ENCODE peak calls at places on chromosomes 12 and 14, in four cellular contexts. Q is transverse colon, S is breast epithelium, I is lower leg skin. Y is an unnamed sample.

GRCh38 chr12:75334384-75335030 is at the start of gene GLIPR1L1:
- DNase-seq in Q (peak), S (peak), I (peak), Y (peak)

GRCh38 chr14:72517736-72518135 is 376.2 kb downstream of the DPF3 start:
- DNase-seq in Q (no peak), S (no peak), I (no peak), Y (no peak)

GRCh38 chr12:49200882-49201594 is 12.2 kb upstream of the TUBA1A start:
- DNase-seq in Q (no peak), S (no peak), I (no peak), Y (peak)

GRCh38 chr12:128940090-128940888 is 87.0 kb downstream of the GLT1D1 start:
- DNase-seq in Q (no peak), S (no peak), I (peak), Y (no peak)

GRCh38 chr12:94025730-94026129 is 122.6 kb upstream of the PLXNC1 start:
- DNase-seq in Q (no peak), S (no peak), I (no peak), Y (no peak)

GRCh38 chr14:34853041-34853440 is 22.1 kb downstream of the BAZ1A start:
- DNase-seq in Q (no peak), S (no peak), I (no peak), Y (no peak)

GRCh38 chr14:104937161-104937560 is 12.5 kb downstream of the PLD4 start:
- DNase-seq in Q (no peak), S (no peak), I (no peak), Y (no peak)

GRCh38 chr14:88551936-88552565 is 2.8 kb downstream of the PTPN21 start:
- DNase-seq in Q (no peak), S (no peak), I (no peak), Y (no peak)

GRCh38 chr12:68247785-68248184 is 5.6 kb downstream of the IL22 start:
- DNase-seq in Q (no peak), S (no peak), I (no peak), Y (no peak)

GRCh38 chr14:80434574-80435321 is 223.4 kb upstream of the DIO2 start:
- DNase-seq in Q (no peak), S (no peak), I (no peak), Y (no peak)

GRCh38 chr12:5655120-5655519 is 223.2 kb downstream of the NTF3 start:
- DNase-seq in Q (no peak), S (no peak), I (no peak), Y (no peak)

GRCh38 chr12:113276946-113277500 is 55.8 kb downstream of the TPCN1 start:
- DNase-seq in Q (no peak), S (no peak), I (no peak), Y (no peak)

GRCh38 chr12:16323010-16323409 is 24.4 kb upstream of the MGST1 start:
- DNase-seq in Q (no peak), S (no peak), I (no peak), Y (no peak)

GRCh38 chr14:96538663-96539317 is 36.6 kb downstream of the PAPOLA start:
- DNase-seq in Q (no peak), S (no peak), I (no peak), Y (no peak)

GRCh38 chr14:90871605-90872233 is 55.5 kb upstream of the TTC7B start:
- DNase-seq in Q (no peak), S (no peak), I (no peak), Y (no peak)

GRCh38 chr12:123726244-123726643 is 14.1 kb downstream of the ATP6V0A2 start:
- DNase-seq in Q (no peak), S (no peak), I (no peak), Y (no peak)

GRCh38 chr14:99478133-99478532 is 2.5 kb downstream of the SETD3 start:
- DNase-seq in Q (no peak), S (no peak), I (no peak), Y (no peak)

GRCh38 chr12:74620932-74621331 is 83.3 kb downstream of the ATXN7L3B start:
- DNase-seq in Q (no peak), S (no peak), I (no peak), Y (no peak)

GRCh38 chr12:31752450-31752849 is 23.6 kb upstream of the AMN1 start:
- DNase-seq in Q (no peak), S (no peak), I (no peak), Y (no peak)

GRCh38 chr12:27547592-27547991 is 23.6 kb downstream of the PPFIBP1 start:
- DNase-seq in Q (no peak), S (no peak), I (no peak), Y (no peak)

GRCh38 chr12:39236994-39237393 is 205.9 kb downstream of the KIF21A start:
- DNase-seq in Q (no peak), S (no peak), I (no peak), Y (no peak)

GRCh38 chr12:84161296-84161695 is 751.3 kb downstream of the SLC6A15 start:
- DNase-seq in Q (no peak), S (no peak), I (no peak), Y (no peak)

GRCh38 chr12:126389215-126389841 is 1324.1 kb downstream of the AACS start:
- DNase-seq in Q (peak), S (no peak), I (no peak), Y (no peak)

GRCh38 chr12:28998662-28999120 is 150.4 kb upstream of the FAR2 start:
- DNase-seq in Q (no peak), S (no peak), I (no peak), Y (no peak)

GRCh38 chr14:100317897-100318808 is 5.0 kb upstream of the SLC25A47 start:
- DNase-seq in Q (peak), S (peak), I (peak), Y (no peak)

GRCh38 chr12:127191124-127191523 is 1075.8 kb upstream of the TMEM132C start:
- DNase-seq in Q (no peak), S (no peak), I (no peak), Y (no peak)

GRCh38 chr12:65269603-65270002 is 8.9 kb upstream of the MSRB3 start:
- DNase-seq in Q (no peak), S (no peak), I (no peak), Y (no peak)

GRCh38 chr12:108806350-108806749 is 51.0 kb downstream of the SSH1 start:
- DNase-seq in Q (no peak), S (no peak), I (no peak), Y (no peak)

GRCh38 chr12:92560713-92561542 is 141.9 kb upstream of the PLEKHG7 start:
- DNase-seq in Q (no peak), S (no peak), I (no peak), Y (no peak)

GRCh38 chr12:102461501-102461900 is 18.9 kb downstream of the IGF1 start:
- DNase-seq in Q (no peak), S (no peak), I (no peak), Y (no peak)

GRCh38 chr12:42935756-42936155 is 346.2 kb upstream of the PRICKLE1 start:
- DNase-seq in Q (no peak), S (no peak), I (no peak), Y (no peak)

GRCh38 chr14:53032161-53032803 is 81.4 kb upstream of the FERMT2 start:
- DNase-seq in Q (no peak), S (no peak), I (no peak), Y (no peak)

GRCh38 chr14:75274899-75275569 is 3.6 kb upstream of the FOS start:
- DNase-seq in Q (peak), S (no peak), I (peak), Y (peak)

GRCh38 chr12:18424857-18425256 is 163.5 kb downstream of the PIK3C2G start:
- DNase-seq in Q (no peak), S (no peak), I (no peak), Y (no peak)

GRCh38 chr12:122354958-122355641 is 67.4 kb downstream of the CLIP1 start:
- DNase-seq in Q (no peak), S (no peak), I (no peak), Y (no peak)

GRCh38 chr14:86013663-86014062 is 483.7 kb downstream of the FLRT2 start:
- DNase-seq in Q (no peak), S (no peak), I (no peak), Y (no peak)

GRCh38 chr12:14691560-14691959 is 4.8 kb downstream of the GUCY2C start:
- DNase-seq in Q (peak), S (no peak), I (no peak), Y (peak)

GRCh38 chr12:754238-754816 is 1.9 kb downstream of the WNK1 start:
- DNase-seq in Q (no peak), S (no peak), I (no peak), Y (no peak)

DNA sequence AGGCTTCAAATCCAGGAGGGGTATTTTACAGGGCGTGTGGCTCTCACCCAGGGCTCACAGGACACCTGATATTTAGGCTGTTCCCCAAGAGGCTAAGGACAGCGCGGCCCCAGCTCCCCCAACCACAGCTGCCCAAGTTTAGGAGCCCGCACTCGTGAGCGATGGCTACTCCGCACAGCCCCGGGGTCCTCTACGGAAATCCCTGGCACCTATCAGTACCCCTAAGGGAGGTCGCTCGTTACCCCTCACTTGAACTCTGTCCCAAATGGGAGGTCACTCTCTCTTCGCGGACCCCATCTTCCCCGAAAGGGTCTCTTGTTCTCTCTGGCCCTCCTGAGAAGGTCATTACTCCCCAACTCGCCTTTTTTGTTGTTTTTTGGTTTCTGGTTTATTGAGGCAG is 708 bp upstream of the P2RX4 start:
- DNase-seq in Q (no peak), S (peak), I (no peak), Y (no peak)
- H3K4me3 ChIP-seq in Q (peak), S (peak), I (no peak), Y (peak)

GRCh38 chr12:52007158-52007921 is 594 bp downstream of the TAMALIN start:
- DNase-seq in Q (peak), S (no peak), I (peak), Y (no peak)

GRCh38 chr12:52005903-52006703 is 643 bp upstream of the TAMALIN start:
- DNase-seq in Q (peak), S (no peak), I (peak), Y (no peak)

GRCh38 chr12:52005218-52005902 is 1.4 kb upstream of the TAMALIN start:
- DNase-seq in Q (no peak), S (no peak), I (no peak), Y (no peak)

GRCh38 chr12:52007982-52008510 is 1.3 kb downstream of the TAMALIN start:
- DNase-seq in Q (no peak), S (no peak), I (no peak), Y (no peak)

DNA sequence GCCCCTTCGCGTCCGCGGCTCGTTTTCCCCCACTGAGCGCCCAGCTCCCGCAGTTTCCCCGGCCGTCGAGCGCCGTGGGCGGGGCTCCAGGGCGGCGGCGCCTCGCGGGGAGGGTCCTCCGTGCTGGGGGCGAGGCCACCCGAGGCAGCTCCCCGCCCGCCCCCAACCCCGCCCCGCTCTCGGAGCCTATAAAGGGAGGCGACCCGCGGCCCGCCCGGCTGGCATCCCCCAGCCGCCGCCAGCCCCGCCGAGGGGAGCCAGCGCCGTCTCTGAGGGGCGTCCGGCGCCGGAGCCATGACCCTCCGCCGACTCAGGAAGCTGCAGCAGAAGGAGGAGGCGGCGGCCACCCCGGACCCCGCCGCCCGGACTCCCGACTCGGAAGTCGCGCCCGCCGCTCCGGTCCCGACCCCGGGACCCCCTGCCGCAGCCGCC is at the start of gene TAMALIN:
- DNase-seq in Q (peak), S (peak), I (peak), Y (no peak)
- H3K4me3 ChIP-seq in Q (peak), S (peak), I (peak), Y (no peak)

GRCh38 chr14:101584049-101584859 is 23.0 kb downstream of the DIO3 start:
- DNase-seq in Q (no peak), S (peak), I (peak), Y (no peak)
- H3K4me3 ChIP-seq in Q (no peak), S (peak), I (no peak), Y (no peak)

DNA sequence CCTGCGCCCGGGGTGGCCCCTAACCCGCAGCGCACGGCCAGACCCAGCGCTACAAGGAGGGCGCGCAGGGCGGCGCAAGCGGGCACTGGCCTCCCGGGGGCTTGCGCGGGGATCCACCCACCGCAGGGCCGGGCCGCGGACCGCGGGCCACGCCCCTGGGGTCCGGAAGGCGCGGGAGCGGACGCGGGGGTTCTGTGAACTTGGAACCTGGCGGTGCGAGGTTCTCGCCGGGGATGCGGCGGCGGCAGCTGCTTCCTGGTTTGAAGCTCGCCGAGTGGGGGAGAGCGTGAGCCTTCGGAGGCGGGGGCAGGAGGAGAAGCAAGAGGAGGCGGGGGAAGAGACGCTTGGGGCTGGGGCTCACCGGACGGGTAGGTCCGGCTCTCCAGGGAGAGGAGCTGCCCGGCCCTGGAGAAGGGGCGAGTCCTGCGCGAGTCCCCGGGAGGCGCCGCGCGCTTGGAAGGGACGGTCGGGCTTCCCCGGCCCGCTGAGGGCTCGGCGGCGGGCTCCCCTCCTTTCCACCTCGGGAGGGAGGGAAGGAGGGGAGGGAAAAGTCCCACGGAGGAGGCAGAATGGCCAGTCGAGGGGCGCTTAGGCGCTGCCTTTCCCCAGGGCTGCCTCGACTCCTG is at the start of gene PRKCH:
- DNase-seq in Q (peak), S (peak), I (peak), Y (peak)
- H3K4me3 ChIP-seq in Q (peak), S (peak), I (peak), Y (peak)

GRCh38 chr12:89927226-89927698 is 218.6 kb upstream of the ATP2B1 start:
- DNase-seq in Q (no peak), S (no peak), I (no peak), Y (peak)
- H3K4me3 ChIP-seq in Q (no peak), S (no peak), I (no peak), Y (no peak)

DNA sequence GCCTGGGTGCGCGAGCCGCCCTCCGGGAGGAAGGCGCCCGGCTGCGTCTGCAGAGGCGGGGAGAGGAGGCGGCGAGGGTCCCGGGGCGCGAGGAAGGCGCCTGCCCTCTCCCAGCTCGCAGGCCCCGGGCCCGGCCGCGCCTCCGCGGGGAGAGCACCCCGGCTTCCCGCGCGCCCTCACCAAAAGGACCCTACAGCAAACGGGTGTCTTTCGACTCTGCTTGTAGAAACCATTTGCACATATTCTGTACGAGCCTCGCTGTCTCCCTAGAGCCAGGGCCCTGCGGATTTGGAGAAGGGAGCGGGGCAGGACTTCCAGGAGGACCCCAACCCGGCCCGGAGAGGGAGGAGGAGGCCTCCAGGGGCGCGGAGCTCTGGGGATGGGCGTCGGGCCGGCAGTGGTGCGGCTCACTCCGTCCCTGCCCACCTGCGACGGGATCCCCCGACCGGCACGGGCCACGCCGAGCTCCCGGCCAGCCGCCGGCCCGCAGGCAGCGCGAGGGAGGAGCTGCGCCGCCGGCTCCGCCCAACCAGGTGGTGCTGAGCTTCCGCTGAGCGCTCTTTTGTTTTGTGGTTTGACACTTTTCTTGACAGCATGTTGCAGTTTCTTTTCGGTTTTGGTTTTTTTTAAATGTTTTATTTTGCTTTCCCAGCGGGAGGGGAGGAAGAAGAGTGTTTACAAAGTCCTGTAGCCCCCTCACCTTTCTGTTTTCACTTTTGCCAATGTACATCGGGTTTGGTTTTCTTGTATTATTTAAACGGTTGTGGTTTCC is 103.2 kb upstream of the FKBP4 start:
- DNase-seq in Q (peak), S (peak), I (peak), Y (peak)
- H3K4me3 ChIP-seq in Q (peak), S (peak), I (no peak), Y (peak)

GRCh38 chr12:12998248-12998647 is 1.8 kb downstream of the HEBP1 start:
- DNase-seq in Q (no peak), S (no peak), I (no peak), Y (no peak)
- H3K4me3 ChIP-seq in Q (no peak), S (peak), I (no peak), Y (no peak)

DNA sequence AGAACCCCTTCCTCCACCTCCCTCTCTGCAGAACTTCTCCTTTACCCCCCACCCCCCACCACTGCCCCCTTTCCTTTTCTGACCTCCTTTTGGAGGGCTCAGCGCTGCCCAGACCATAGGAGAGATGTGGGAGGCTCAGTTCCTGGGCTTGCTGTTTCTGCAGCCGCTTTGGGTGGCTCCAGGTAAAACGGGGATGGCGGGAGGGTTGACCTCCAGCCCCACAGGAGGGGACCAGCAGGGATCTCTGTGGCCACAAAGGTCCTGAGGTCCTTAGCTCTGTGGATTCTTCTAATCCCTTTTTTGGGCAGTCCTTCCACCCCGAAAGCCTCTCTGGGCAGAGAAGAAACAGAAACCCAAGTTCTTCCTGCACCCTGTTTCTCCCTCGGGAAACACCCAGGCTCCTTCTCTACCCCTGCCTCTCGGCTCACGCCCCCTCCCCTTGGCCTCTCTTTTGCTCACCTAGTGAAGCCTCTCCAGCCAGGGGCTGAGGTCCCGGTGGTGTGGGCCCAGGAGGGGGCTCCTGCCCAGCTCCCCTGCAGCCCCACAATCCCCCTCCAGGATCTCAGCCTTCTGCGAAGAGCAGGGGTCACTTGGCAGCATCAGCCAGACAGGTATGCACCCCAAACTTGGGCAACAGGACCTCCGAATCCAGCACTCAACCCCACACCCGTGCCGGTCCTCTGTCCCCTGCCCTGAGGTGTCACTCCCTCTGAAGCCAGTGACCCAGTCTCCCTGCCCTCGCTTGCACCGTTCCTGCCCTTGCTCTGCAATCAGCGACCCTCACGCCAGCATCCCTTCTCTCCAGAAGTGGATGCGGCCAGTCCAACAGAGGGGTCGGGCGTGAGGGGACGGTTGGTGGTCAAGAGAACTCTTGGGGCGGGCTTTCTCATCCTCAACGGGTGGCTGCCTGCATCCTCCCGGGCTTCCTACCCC is 675 bp downstream of the LAG3 start:
- DNase-seq in Q (no peak), S (no peak), I (no peak), Y (no peak)
- H3K4me3 ChIP-seq in Q (peak), S (peak), I (no peak), Y (no peak)